ENCODE peak calls at places on chromosomes 3 and 15, in four cellular contexts. One of them, this sample, is unnamed.

GRCh38 chr15:49589030-49589429 is 31.6 kb downstream of the FAM227B start:
- DNase-seq in body of pancreas: no peak
- DNase-seq in colonic mucosa: no peak
- DNase-seq in HepG2: no peak
- DNase-seq in this sample: no peak

GRCh38 chr15:94205366-94205765 is 26.0 kb upstream of the MCTP2 start:
- DNase-seq in body of pancreas: peak; percentile 13
- DNase-seq in colonic mucosa: no peak
- DNase-seq in HepG2: no peak
- DNase-seq in this sample: no peak

GRCh38 chr3:182621435-182622240 is 171.7 kb upstream of the ATP11B start:
- DNase-seq in body of pancreas: no peak
- DNase-seq in colonic mucosa: no peak
- DNase-seq in HepG2: no peak
- DNase-seq in this sample: no peak

GRCh38 chr3:123832712-123833397 is 51.3 kb downstream of the MYLK start:
- DNase-seq in body of pancreas: no peak
- DNase-seq in colonic mucosa: no peak
- DNase-seq in HepG2: no peak
- DNase-seq in this sample: no peak

GRCh38 chr15:50435772-50436171 is 11.6 kb downstream of the USP8 start:
- DNase-seq in body of pancreas: no peak
- DNase-seq in colonic mucosa: no peak
- DNase-seq in HepG2: no peak
- DNase-seq in this sample: peak; percentile 33

GRCh38 chr15:68418611-68419161 is 13.3 kb downstream of the ITGA11 start:
- DNase-seq in body of pancreas: no peak
- DNase-seq in colonic mucosa: peak; percentile 72
- DNase-seq in HepG2: no peak
- DNase-seq in this sample: peak; percentile 12

GRCh38 chr15:70111203-70112017 is 13.7 kb upstream of the TLE3 start:
- DNase-seq in body of pancreas: peak; percentile 79
- DNase-seq in colonic mucosa: peak; percentile 85
- DNase-seq in HepG2: no peak
- DNase-seq in this sample: peak; percentile 85

GRCh38 chr3:129606522-129607390 is at the start of gene PLXND1:
- DNase-seq in body of pancreas: peak; percentile 70
- DNase-seq in colonic mucosa: peak; percentile 64
- DNase-seq in HepG2: no peak
- DNase-seq in this sample: peak; percentile 19

GRCh38 chr15:85607842-85608241 is 186.9 kb downstream of the KLHL25 start:
- DNase-seq in body of pancreas: peak; percentile 31
- DNase-seq in colonic mucosa: no peak
- DNase-seq in HepG2: no peak
- DNase-seq in this sample: no peak

GRCh38 chr15:85726446-85726845 is 68.3 kb downstream of the KLHL25 start:
- DNase-seq in body of pancreas: no peak
- DNase-seq in colonic mucosa: no peak
- DNase-seq in HepG2: no peak
- DNase-seq in this sample: no peak

GRCh38 chr3:171295502-171296373 is 164.5 kb downstream of the TNIK start:
- DNase-seq in body of pancreas: no peak
- DNase-seq in colonic mucosa: no peak
- DNase-seq in HepG2: no peak
- DNase-seq in this sample: no peak

GRCh38 chr15:27826411-27826810 is 272.7 kb downstream of the OCA2 start:
- DNase-seq in body of pancreas: no peak
- DNase-seq in colonic mucosa: no peak
- DNase-seq in HepG2: no peak
- DNase-seq in this sample: no peak

GRCh38 chr3:154987846-154988245 is 92.3 kb upstream of the MME start:
- DNase-seq in body of pancreas: no peak
- DNase-seq in colonic mucosa: no peak
- DNase-seq in HepG2: no peak
- DNase-seq in this sample: no peak

GRCh38 chr3:188796122-188796631 is 375.6 kb upstream of the TPRG1 start:
- DNase-seq in body of pancreas: peak; percentile 60
- DNase-seq in colonic mucosa: no peak
- DNase-seq in HepG2: no peak
- DNase-seq in this sample: no peak

GRCh38 chr3:24192004-24192403 is 246.9 kb downstream of the NR1D2 start:
- DNase-seq in body of pancreas: no peak
- DNase-seq in colonic mucosa: no peak
- DNase-seq in HepG2: no peak
- DNase-seq in this sample: no peak

GRCh38 chr3:153429821-153430220 is 267.8 kb downstream of the RAP2B start:
- DNase-seq in body of pancreas: no peak
- DNase-seq in colonic mucosa: no peak
- DNase-seq in HepG2: no peak
- DNase-seq in this sample: no peak

GRCh38 chr15:31327674-31328424 is 1.2 kb downstream of the KLF13 start:
- DNase-seq in body of pancreas: peak; percentile 79
- DNase-seq in colonic mucosa: peak; percentile 80
- DNase-seq in HepG2: peak; percentile 21
- DNase-seq in this sample: peak; percentile 84

GRCh38 chr15:74893627-74894026 is 3.8 kb downstream of the MPI start:
- DNase-seq in body of pancreas: no peak
- DNase-seq in colonic mucosa: no peak
- DNase-seq in HepG2: no peak
- DNase-seq in this sample: no peak

GRCh38 chr3:160296591-160296990 is 71.4 kb downstream of the C3orf80 start:
- DNase-seq in body of pancreas: no peak
- DNase-seq in colonic mucosa: no peak
- DNase-seq in HepG2: no peak
- DNase-seq in this sample: no peak

GRCh38 chr15:79632457-79632856 is 200.3 kb downstream of the MINAR1 start:
- DNase-seq in body of pancreas: no peak
- DNase-seq in colonic mucosa: no peak
- DNase-seq in HepG2: no peak
- DNase-seq in this sample: no peak

GRCh38 chr3:37712918-37713819 is 148.5 kb upstream of the CTDSPL start:
- DNase-seq in body of pancreas: no peak
- DNase-seq in colonic mucosa: no peak
- DNase-seq in HepG2: no peak
- DNase-seq in this sample: no peak

GRCh38 chr15:29140475-29141172 is 129.0 kb downstream of the NSMCE3 start:
- DNase-seq in body of pancreas: no peak
- DNase-seq in colonic mucosa: no peak
- DNase-seq in HepG2: no peak
- DNase-seq in this sample: no peak

GRCh38 chr3:16433701-16434151 is 79.8 kb downstream of the RFTN1 start:
- DNase-seq in body of pancreas: no peak
- DNase-seq in colonic mucosa: no peak
- DNase-seq in HepG2: no peak
- DNase-seq in this sample: no peak

GRCh38 chr3:139319428-139320402 is 24.1 kb upstream of the MRPS22 start:
- DNase-seq in body of pancreas: peak; percentile 13
- DNase-seq in colonic mucosa: no peak
- DNase-seq in HepG2: peak; percentile 23
- DNase-seq in this sample: no peak

GRCh38 chr3:117997201-117998049 is 1037.2 kb downstream of the IGSF11 start:
- DNase-seq in body of pancreas: peak; percentile 74
- DNase-seq in colonic mucosa: peak; percentile 68
- DNase-seq in HepG2: peak; percentile 56
- DNase-seq in this sample: peak; percentile 46

GRCh38 chr15:31245135-31245689 is 81.4 kb upstream of the KLF13 start:
- DNase-seq in body of pancreas: no peak
- DNase-seq in colonic mucosa: no peak
- DNase-seq in HepG2: no peak
- DNase-seq in this sample: no peak

GRCh38 chr3:139088462-139089324 is 44.0 kb upstream of the PRR23C start:
- DNase-seq in body of pancreas: no peak
- DNase-seq in colonic mucosa: no peak
- DNase-seq in HepG2: no peak
- DNase-seq in this sample: no peak

GRCh38 chr15:80856400-80856799 is 77.2 kb downstream of the CEMIP start:
- DNase-seq in body of pancreas: no peak
- DNase-seq in colonic mucosa: no peak
- DNase-seq in HepG2: peak; percentile 69
- DNase-seq in this sample: no peak

GRCh38 chr15:70672081-70672480 is 91.3 kb downstream of the UACA start:
- DNase-seq in body of pancreas: no peak
- DNase-seq in colonic mucosa: no peak
- DNase-seq in HepG2: no peak
- DNase-seq in this sample: peak; percentile 48

GRCh38 chr3:119937229-119937628 is 155.3 kb downstream of the NR1I2 start:
- DNase-seq in body of pancreas: no peak
- DNase-seq in colonic mucosa: no peak
- DNase-seq in HepG2: no peak
- DNase-seq in this sample: peak; percentile 7

GRCh38 chr15:99169769-99170311 is 65.0 kb downstream of the SYNM start:
- DNase-seq in body of pancreas: peak; percentile 16
- DNase-seq in colonic mucosa: no peak
- DNase-seq in HepG2: no peak
- DNase-seq in this sample: no peak

GRCh38 chr15:53378096-53378620 is 381.3 kb downstream of the WDR72 start:
- DNase-seq in body of pancreas: no peak
- DNase-seq in colonic mucosa: no peak
- DNase-seq in HepG2: no peak
- DNase-seq in this sample: no peak

GRCh38 chr3:14880486-14881179 is 61.9 kb downstream of the FGD5 start:
- DNase-seq in body of pancreas: no peak
- DNase-seq in colonic mucosa: no peak
- DNase-seq in HepG2: no peak
- DNase-seq in this sample: no peak

GRCh38 chr3:127951276-127951675 is 36.2 kb downstream of the KBTBD12 start:
- DNase-seq in body of pancreas: no peak
- DNase-seq in colonic mucosa: no peak
- DNase-seq in HepG2: no peak
- DNase-seq in this sample: no peak

DNA sequence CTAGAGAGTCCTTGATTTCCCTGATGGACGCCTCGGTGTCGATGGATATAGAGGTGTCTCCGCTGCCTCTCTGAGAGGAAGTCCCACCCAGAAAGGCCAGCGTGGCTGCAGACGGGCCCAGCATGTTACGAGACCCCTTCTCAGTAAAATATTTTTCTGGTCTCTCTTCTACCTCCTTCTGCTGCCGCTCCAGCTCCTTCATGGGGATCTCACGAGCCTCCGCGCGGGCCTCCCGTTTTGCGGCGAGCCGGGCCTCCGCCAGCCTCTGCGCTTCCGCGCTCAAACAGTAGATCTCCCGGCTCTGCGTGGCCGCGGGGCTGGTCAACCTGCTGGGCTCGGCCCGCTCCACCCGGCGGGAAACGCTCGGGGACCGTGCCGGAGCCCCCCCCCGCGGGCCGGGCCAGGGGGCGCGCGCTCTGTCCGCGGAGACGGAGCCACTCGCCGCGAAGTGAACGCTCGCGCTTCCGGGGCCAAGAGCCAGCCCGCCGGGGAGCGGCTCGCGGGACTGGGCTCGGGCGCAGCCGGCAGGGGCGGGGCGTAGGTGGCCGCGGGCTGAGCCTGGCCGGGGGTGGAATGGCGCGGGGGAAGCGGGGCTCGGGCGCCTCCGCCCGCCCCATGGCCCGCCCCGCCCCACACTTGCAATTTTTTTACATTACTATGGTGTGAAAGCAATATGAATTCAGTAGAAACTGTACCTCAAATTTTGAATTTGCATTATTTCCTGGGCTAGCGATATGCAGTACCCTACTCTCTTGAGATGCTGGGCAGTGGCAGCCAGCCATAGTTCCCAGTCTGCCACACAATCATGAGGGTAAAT is 10.2 kb upstream of the KCNMB3 start:
- DNase-seq in body of pancreas: peak; percentile 75
- DNase-seq in colonic mucosa: peak; percentile 73
- DNase-seq in HepG2: peak; percentile 37
- DNase-seq in this sample: peak; percentile 66
- H3K27ac ChIP-seq in body of pancreas: peak overlapping the region; percentile 62
- H3K27ac ChIP-seq in colonic mucosa: peak overlapping the region; percentile 26
- H3K27ac ChIP-seq in HepG2: peak overlapping the region; percentile 57
- H3K27ac ChIP-seq in this sample: peak overlapping the region; percentile 70

GRCh38 chr15:51692154-51692553 is 10.9 kb downstream of the SCG3 start:
- DNase-seq in body of pancreas: no peak
- DNase-seq in colonic mucosa: no peak
- DNase-seq in HepG2: no peak
- DNase-seq in this sample: no peak

GRCh38 chr15:51687565-51687964 is 6.3 kb downstream of the SCG3 start:
- DNase-seq in body of pancreas: no peak
- DNase-seq in colonic mucosa: no peak
- DNase-seq in HepG2: no peak
- DNase-seq in this sample: no peak

GRCh38 chr15:51688863-51689262 is 7.6 kb downstream of the SCG3 start:
- DNase-seq in body of pancreas: no peak
- DNase-seq in colonic mucosa: no peak
- DNase-seq in HepG2: no peak
- DNase-seq in this sample: no peak
- H3K27me3 ChIP-seq in body of pancreas: no peaks in the 10 kb centered on the region
- H3K27me3 ChIP-seq in colonic mucosa: no peaks in the 10 kb centered on the region
- H3K27me3 ChIP-seq in HepG2: no peaks in the 10 kb centered on the region
- H3K27me3 ChIP-seq in this sample: peaks cover 7% of the 10 kb centered on the region

GRCh38 chr3:199815-200214 is 3.3 kb downstream of the CHL1 start:
- DNase-seq in body of pancreas: no peak
- DNase-seq in colonic mucosa: no peak
- DNase-seq in HepG2: no peak
- DNase-seq in this sample: no peak
- H3K9me3 ChIP-seq in body of pancreas: no peaks in the 10 kb centered on the region
- H3K9me3 ChIP-seq in colonic mucosa: no peaks in the 10 kb centered on the region
- H3K9me3 ChIP-seq in HepG2: no peaks in the 10 kb centered on the region
- H3K9me3 ChIP-seq in this sample: no peaks in the 10 kb centered on the region

DNA sequence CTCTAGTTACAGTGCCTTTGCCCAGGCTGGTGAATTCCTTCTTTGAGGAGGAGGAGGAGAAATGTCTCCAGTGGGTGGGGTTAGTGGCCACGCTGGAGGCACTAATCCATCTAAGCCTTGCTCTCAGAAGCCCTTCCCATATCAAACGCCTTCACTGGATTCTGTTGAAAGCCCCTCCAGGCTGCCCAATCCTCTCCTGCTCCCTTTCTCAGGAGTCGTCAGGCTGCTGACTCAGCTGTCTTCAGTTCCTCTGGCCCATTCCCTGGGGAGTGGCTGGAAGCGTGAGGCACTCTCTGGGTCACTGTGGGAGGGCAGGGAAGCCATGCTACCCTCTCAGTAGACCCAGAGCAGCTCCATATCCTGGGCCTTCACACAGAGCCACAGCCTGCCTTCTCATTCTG is 2.7 kb downstream of the AP2M1 start:
- DNase-seq in body of pancreas: no peak
- DNase-seq in colonic mucosa: no peak
- DNase-seq in HepG2: no peak
- DNase-seq in this sample: peak; percentile 24
- H3K27ac ChIP-seq in body of pancreas: peak overlapping the region; percentile 84
- H3K27ac ChIP-seq in colonic mucosa: no peak overlapping the region
- H3K27ac ChIP-seq in HepG2: no peak overlapping the region
- H3K27ac ChIP-seq in this sample: peak overlapping the region; percentile 61